ENCODE peak calls at places on chromosomes 7 and 10, in eight cellular contexts. S is HCT116, I is GM12878, N is K562, M is HepG2, V is H1, E is endothelial cell of umbilical vein, P is SK-N-SH. F is an unnamed sample.

GRCh38 chr7:46839651-46840050 is 742.3 kb downstream of the TNS3 start:
- DNase-seq in S (no peak), I (no peak), N (no peak), M (no peak), V (no peak), E (peak; percentile 64), P (no peak), F (no peak)

GRCh38 chr10:60316029-60316428 is 73.6 kb downstream of the ANK3 start:
- DNase-seq in S (no peak), I (no peak), N (no peak), M (no peak), V (no peak), E (no peak), P (no peak), F (no peak)

GRCh38 chr7:30354791-30355190 is 70.4 kb downstream of the ZNRF2 start:
- DNase-seq in S (no peak), I (no peak), N (no peak), M (no peak), V (no peak), E (no peak), P (no peak), F (no peak)

GRCh38 chr7:132650498-132650897 is 74.2 kb upstream of the PLXNA4 start:
- DNase-seq in S (no peak), I (no peak), N (no peak), M (no peak), V (no peak), E (no peak), P (no peak), F (no peak)

GRCh38 chr7:90777075-90777864 is 181.1 kb downstream of the CDK14 start:
- DNase-seq in S (no peak), I (peak; percentile 51), N (no peak), M (no peak), V (no peak), E (no peak), P (no peak), F (no peak)

GRCh38 chr7:5445991-5446594 is 22.5 kb upstream of the TNRC18 start:
- DNase-seq in S (no peak), I (no peak), N (no peak), M (peak; percentile 50), V (no peak), E (no peak), P (peak; percentile 43), F (no peak)

GRCh38 chr7:141072548-141073172 is 1.2 kb upstream of the TMEM178B start:
- DNase-seq in S (no peak), I (no peak), N (no peak), M (no peak), V (peak; percentile 71), E (no peak), P (peak; percentile 84), F (no peak)

GRCh38 chr10:129085821-129086220 is 381.2 kb upstream of the MGMT start:
- DNase-seq in S (no peak), I (no peak), N (no peak), M (no peak), V (no peak), E (no peak), P (no peak), F (no peak)

GRCh38 chr7:88357295-88357694 is 50.6 kb upstream of the STEAP4 start:
- DNase-seq in S (no peak), I (no peak), N (no peak), M (no peak), V (no peak), E (no peak), P (no peak), F (no peak)

GRCh38 chr10:93999401-93999851 is 5.7 kb downstream of the PLCE1 start:
- DNase-seq in S (no peak), I (no peak), N (no peak), M (no peak), V (no peak), E (no peak), P (peak; percentile 60), F (no peak)

GRCh38 chr7:107972986-107973385 is 30.0 kb downstream of the LAMB1 start:
- DNase-seq in S (no peak), I (no peak), N (no peak), M (no peak), V (no peak), E (no peak), P (no peak), F (no peak)

GRCh38 chr7:3559178-3559765 is 258.2 kb downstream of the SDK1 start:
- DNase-seq in S (no peak), I (no peak), N (no peak), M (no peak), V (no peak), E (peak; percentile 88), P (no peak), F (peak; percentile 76)

GRCh38 chr10:87546221-87546620 is 41.5 kb downstream of the MINPP1 start:
- DNase-seq in S (no peak), I (peak; percentile 17), N (peak; percentile 50), M (no peak), V (no peak), E (no peak), P (no peak), F (no peak)

GRCh38 chr7:139016931-139017511 is 18.8 kb downstream of the ZC3HAV1L start:
- DNase-seq in S (peak; percentile 54), I (no peak), N (peak; percentile 86), M (peak; percentile 68), V (peak; percentile 67), E (peak; percentile 71), P (peak; percentile 88), F (peak; percentile 32)

GRCh38 chr10:131061221-131061620 is 250.3 kb downstream of the TCERG1L start:
- DNase-seq in S (no peak), I (no peak), N (no peak), M (no peak), V (no peak), E (no peak), P (no peak), F (no peak)

GRCh38 chr10:131059881-131060280 is 251.6 kb downstream of the TCERG1L start:
- DNase-seq in S (no peak), I (no peak), N (no peak), M (no peak), V (no peak), E (no peak), P (no peak), F (no peak)

GRCh38 chr10:131065673-131066331 is 245.7 kb downstream of the TCERG1L start:
- DNase-seq in S (no peak), I (no peak), N (no peak), M (no peak), V (no peak), E (no peak), P (no peak), F (no peak)

GRCh38 chr10:131063311-131063710 is 248.2 kb downstream of the TCERG1L start:
- DNase-seq in S (no peak), I (no peak), N (no peak), M (no peak), V (no peak), E (no peak), P (no peak), F (no peak)

GRCh38 chr10:131062621-131063260 is 248.8 kb downstream of the TCERG1L start:
- DNase-seq in S (no peak), I (no peak), N (no peak), M (no peak), V (no peak), E (no peak), P (no peak), F (no peak)
- H3K4me3 ChIP-seq in S (no peak overlapping the region), I (no peak overlapping the region), N (no peak overlapping the region), M (no peak overlapping the region), V (no peak overlapping the region), E (no peak overlapping the region), P (no peak overlapping the region), F (no peak overlapping the region)

GRCh38 chr7:20260219-20260618 is 43.0 kb upstream of the MACC1 start:
- DNase-seq in S (no peak), I (no peak), N (no peak), M (no peak), V (no peak), E (peak; percentile 54), P (no peak), F (no peak)

DNA sequence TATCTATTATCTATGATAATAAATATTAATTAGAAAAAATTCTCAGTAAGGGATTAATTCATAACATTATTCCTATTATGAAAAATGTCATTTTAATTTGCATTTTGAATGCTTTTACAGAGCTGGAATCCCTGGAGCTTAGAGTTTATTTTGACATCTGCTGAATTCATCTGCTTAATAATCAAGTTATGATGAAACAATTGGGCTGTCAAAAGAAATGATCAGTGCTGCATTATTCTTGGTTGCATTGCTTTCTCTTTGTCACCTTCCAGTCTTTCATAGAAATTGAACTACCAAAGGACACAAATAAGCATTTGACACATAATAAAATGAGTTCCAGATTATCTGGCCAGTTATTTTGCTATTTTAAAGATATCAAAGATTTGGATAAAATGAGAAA is 40.0 kb upstream of the MACC1 start:
- DNase-seq in S (no peak), I (no peak), N (no peak), M (no peak), V (no peak), E (no peak), P (no peak), F (no peak)
- TF ChIP-seq POLR2AphosphoS5 in S (no peak), I (no peak), N (no peak), M (no peak), V (no peak), E (no peak), P (no peak), F (no peak)

GRCh38 chr10:133350283-133350949 is 3.2 kb downstream of the PRAP1 start:
- DNase-seq in S (no peak), I (no peak), N (no peak), M (no peak), V (no peak), E (no peak), P (no peak), F (no peak)
- H3K9ac ChIP-seq in S (no peak overlapping the region), I (no peak overlapping the region), N (no peak overlapping the region), M (no peak overlapping the region), V (no peak overlapping the region), E (no peak overlapping the region), P (no peak overlapping the region), F (no peak overlapping the region)

GRCh38 chr7:44750424-44750823 is 1.8 kb downstream of the ZMIZ2 start:
- DNase-seq in S (no peak), I (no peak), N (no peak), M (no peak), V (no peak), E (no peak), P (no peak), F (no peak)

GRCh38 chr7:44748042-44748947 is at the start of gene ZMIZ2:
- DNase-seq in S (peak; percentile 48), I (no peak), N (peak; percentile 90), M (peak; percentile 64), V (peak; percentile 98), E (peak; percentile 88), P (peak; percentile 100), F (peak; percentile 47)

GRCh38 chr7:44750921-44751571 is 2.4 kb downstream of the ZMIZ2 start:
- DNase-seq in S (no peak), I (peak; percentile 81), N (peak; percentile 45), M (no peak), V (no peak), E (no peak), P (no peak), F (no peak)

GRCh38 chr7:44748948-44749731 is 493 bp downstream of the ZMIZ2 start:
- DNase-seq in S (no peak), I (no peak), N (no peak), M (no peak), V (no peak), E (no peak), P (peak; percentile 67), F (no peak)

DNA sequence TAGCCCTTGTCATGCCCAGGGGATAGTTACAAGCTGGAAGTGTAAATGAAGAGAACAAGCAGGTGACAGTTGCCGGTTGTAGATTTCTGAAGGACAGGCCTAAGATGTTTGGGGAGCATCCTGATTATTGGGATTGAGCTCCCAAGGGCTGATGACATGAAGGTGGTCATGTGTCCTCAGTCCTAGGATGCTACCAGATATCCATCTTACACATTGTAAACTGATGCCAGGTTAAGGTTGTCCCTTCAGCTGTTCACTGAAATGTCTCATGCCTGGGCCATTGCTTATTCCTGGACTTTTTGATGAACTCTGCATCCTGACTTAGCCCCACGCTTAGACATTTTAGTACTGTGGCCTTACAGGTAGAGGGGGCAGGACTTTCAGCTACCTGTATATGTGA is 1.3 kb downstream of the ZMIZ2 start:
- DNase-seq in S (no peak), I (no peak), N (no peak), M (no peak), V (no peak), E (no peak), P (no peak), F (no peak)
- H3K4me3 ChIP-seq in S (peak overlapping the region; percentile 89), I (peak overlapping the region; percentile 92), N (no peak overlapping the region), M (peak overlapping the region; percentile 69), V (peak overlapping the region; percentile 86), E (no peak overlapping the region), P (peak overlapping the region; percentile 79), F (peak overlapping the region; percentile 76)

F was measured in SK-N-MC.